ENCODE peak calls at places on chromosomes 5 and 9, in four cellular contexts. J is CD8-positive, alpha-beta T cell; Z is BJ; C is HAP-1. Y is an unnamed sample. For H3K27me3, the result is how much of the 10 kb centered on the place peaks cover.

GRCh38 chr5:131386779-131387178 is 122.9 kb downstream of the CDC42SE2 start:
- DNase-seq in J (no peak), Z (no peak), C (no peak), Y (no peak)

GRCh38 chr5:7850533-7851239 is at the start of gene CFAP90:
- DNase-seq in J (peak), Z (no peak), C (peak), Y (peak)

GRCh38 chr5:134142806-134143205 is 28.3 kb downstream of the TCF7 start:
- DNase-seq in J (no peak), Z (no peak), C (no peak), Y (no peak)

GRCh38 chr5:143037071-143037470 is 266.9 kb downstream of the ARHGAP26 start:
- DNase-seq in J (no peak), Z (no peak), C (no peak), Y (no peak)

GRCh38 chr9:122350577-122351355 is 20.1 kb upstream of the PTGS1 start:
- DNase-seq in J (peak), Z (no peak), C (peak), Y (peak)

GRCh38 chr9:75147638-75148037 is 59.3 kb downstream of the OSTF1 start:
- DNase-seq in J (no peak), Z (no peak), C (no peak), Y (no peak)

GRCh38 chr9:1050125-1050895 is at the start of gene DMRT2:
- DNase-seq in J (no peak), Z (no peak), C (peak), Y (peak)

GRCh38 chr9:70917277-70917676 is 204.1 kb downstream of the TRPM3 start:
- DNase-seq in J (no peak), Z (no peak), C (no peak), Y (no peak)

GRCh38 chr9:88658311-88658822 is 123.4 kb downstream of the NXNL2 start:
- DNase-seq in J (no peak), Z (no peak), C (no peak), Y (peak)

GRCh38 chr9:134661791-134662142 is 20.2 kb downstream of the COL5A1 start:
- DNase-seq in J (no peak), Z (no peak), C (no peak), Y (no peak)

GRCh38 chr5:132651838-132652476 is 6.0 kb upstream of the IL13 start:
- DNase-seq in J (no peak), Z (no peak), C (no peak), Y (no peak)

GRCh38 chr9:75979362-75979761 is 88.9 kb downstream of the PCSK5 start:
- DNase-seq in J (no peak), Z (no peak), C (peak), Y (no peak)

GRCh38 chr5:151080620-151081425 is at the start of gene TNIP1:
- DNase-seq in J (peak), Z (no peak), C (peak), Y (peak)

GRCh38 chr5:502325-503079 is 21.7 kb downstream of the SLC9A3 start:
- DNase-seq in J (no peak), Z (no peak), C (no peak), Y (no peak)
- H3K27me3 ChIP-seq in J (under half), Z (under half), C (under half), Y (under half)

GRCh38 chr5:61766141-61766540 is 434.1 kb downstream of the ZSWIM6 start:
- DNase-seq in J (no peak), Z (no peak), C (no peak), Y (no peak)

GRCh38 chr5:61767231-61768080 is 435.4 kb downstream of the ZSWIM6 start:
- DNase-seq in J (no peak), Z (no peak), C (no peak), Y (no peak)

GRCh38 chr5:61768692-61769281 is 436.7 kb downstream of the ZSWIM6 start:
- DNase-seq in J (no peak), Z (no peak), C (peak), Y (no peak)

GRCh38 chr5:61765471-61765870 is 433.4 kb downstream of the ZSWIM6 start:
- DNase-seq in J (no peak), Z (no peak), C (no peak), Y (no peak)

GRCh38 chr5:61771062-61771461 is 439.0 kb downstream of the ZSWIM6 start:
- DNase-seq in J (no peak), Z (no peak), C (no peak), Y (no peak)
- H3K27me3 ChIP-seq in J (under half), Z (under half), C (under half), Y (under half)

GRCh38 chr5:177403826-177404640 is 3.6 kb upstream of the PFN3 start:
- DNase-seq in J (peak), Z (no peak), C (peak), Y (peak)

GRCh38 chr5:177403194-177403825 is 2.8 kb upstream of the PFN3 start:
- DNase-seq in J (peak), Z (no peak), C (no peak), Y (no peak)

GRCh38 chr5:177405805-177406204 is 3.6 kb downstream of the F12 start:
- DNase-seq in J (no peak), Z (no peak), C (no peak), Y (peak)

GRCh38 chr5:177404641-177405134 is 4.2 kb upstream of the PFN3 start:
- DNase-seq in J (no peak), Z (no peak), C (no peak), Y (peak)

DNA sequence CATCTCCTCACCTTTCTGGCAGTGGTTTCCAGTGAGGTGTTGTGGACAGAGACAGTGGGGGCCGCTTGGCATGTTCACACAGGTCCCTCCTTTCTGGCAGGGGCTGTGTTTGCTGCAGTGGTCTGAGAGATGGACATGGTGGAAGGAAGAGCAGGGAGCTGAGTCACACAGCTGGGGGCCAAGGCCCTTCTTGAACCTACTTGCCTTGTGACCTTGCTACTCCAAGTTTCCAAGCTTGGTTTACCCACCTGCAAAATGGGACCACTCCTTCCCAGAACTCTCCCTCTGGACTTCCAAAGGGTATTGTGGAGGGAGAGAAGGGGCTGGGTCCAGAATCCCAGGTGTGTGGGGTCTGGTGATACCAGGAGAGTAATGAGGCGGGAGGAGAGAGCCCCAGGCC is 4.1 kb downstream of the F12 start:
- DNase-seq in J (no peak), Z (no peak), C (no peak), Y (no peak)
- H3K27me3 ChIP-seq in J (under half), Z (under half), C (under half), Y (under half)

GRCh38 chr9:136760424-136760823 is 2.4 kb upstream of the LCN8 start:
- DNase-seq in J (no peak), Z (no peak), C (no peak), Y (no peak)
- H3K27me3 ChIP-seq in J (under half), Z (under half), C (under half), Y (under half)

GRCh38 chr5:4628645-4629385 is 511.3 kb upstream of the ADAMTS16 start:
- DNase-seq in J (no peak), Z (no peak), C (no peak), Y (no peak)

GRCh38 chr5:4625206-4625896 is 514.8 kb upstream of the ADAMTS16 start:
- DNase-seq in J (no peak), Z (no peak), C (no peak), Y (no peak)

GRCh38 chr5:4630031-4630430 is 510.1 kb upstream of the ADAMTS16 start:
- DNase-seq in J (no peak), Z (no peak), C (no peak), Y (no peak)

DNA sequence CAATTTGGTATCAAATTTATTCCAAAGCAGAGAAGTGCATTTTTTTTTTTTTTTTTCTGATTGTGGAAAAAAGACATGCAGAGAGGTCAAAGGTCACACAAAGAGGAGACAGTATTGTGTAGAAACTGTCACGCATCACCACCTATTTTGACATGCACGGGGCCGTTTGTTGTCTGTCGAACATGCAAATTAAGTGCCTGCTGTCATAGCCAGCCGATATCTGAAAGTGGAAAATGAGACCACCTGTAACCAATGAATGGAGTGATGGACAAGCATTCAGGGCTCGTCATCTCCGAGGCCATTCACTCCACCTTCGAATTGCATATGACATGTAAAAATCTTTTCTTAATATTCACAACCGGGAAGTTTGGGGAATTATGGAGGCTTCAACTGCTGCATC is 512.2 kb upstream of the ADAMTS16 start:
- DNase-seq in J (no peak), Z (no peak), C (no peak), Y (no peak)
- H3K27me3 ChIP-seq in J (under half), Z (under half), C (under half), Y (under half)

GRCh38 chr9:37002413-37003217 is 31.5 kb downstream of the PAX5 start:
- DNase-seq in J (no peak), Z (no peak), C (no peak), Y (no peak)

GRCh38 chr9:37002036-37002412 is 32.0 kb downstream of the PAX5 start:
- DNase-seq in J (no peak), Z (no peak), C (no peak), Y (no peak)

GRCh38 chr9:37001461-37001860 is 32.6 kb downstream of the PAX5 start:
- DNase-seq in J (no peak), Z (no peak), C (no peak), Y (no peak)

GRCh38 chr9:36997414-36997813 is 36.7 kb downstream of the PAX5 start:
- DNase-seq in J (no peak), Z (no peak), C (no peak), Y (no peak)

GRCh38 chr9:36999728-37000333 is 34.2 kb downstream of the PAX5 start:
- DNase-seq in J (no peak), Z (no peak), C (no peak), Y (no peak)
- H3K27me3 ChIP-seq in J (under half), Z (under half), C (under half), Y (under half)

DNA sequence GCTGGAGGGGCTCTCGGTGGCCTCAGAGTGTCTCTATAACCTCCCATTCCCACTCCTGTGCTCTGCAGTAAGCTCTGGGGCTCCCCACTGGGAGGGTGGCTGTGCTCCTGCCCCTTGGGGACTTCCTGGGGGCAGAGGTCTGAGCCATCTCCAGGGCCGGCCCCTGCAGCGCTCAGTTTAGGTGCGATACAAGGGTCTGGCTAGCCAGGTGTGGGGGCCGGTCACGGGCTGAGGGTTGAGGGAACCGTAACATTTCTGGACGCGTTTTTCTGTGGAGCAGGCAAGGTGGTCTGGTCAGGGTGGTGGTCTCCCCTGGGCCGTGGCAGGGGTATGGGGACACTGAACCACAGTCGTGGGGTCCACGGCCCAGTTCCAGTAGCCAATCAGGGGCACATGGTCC is 38.0 kb upstream of the SLC6A19 start:
- DNase-seq in J (no peak), Z (no peak), C (no peak), Y (peak)
- H3K27me3 ChIP-seq in J (under half), Z (under half), C (under half), Y (under half)

GRCh38 chr5:135535420-135535819 is 344 bp downstream of the NEUROG1 start:
- DNase-seq in J (no peak), Z (no peak), C (no peak), Y (no peak)

GRCh38 chr5:135534609-135535419 is 950 bp downstream of the NEUROG1 start:
- DNase-seq in J (no peak), Z (no peak), C (no peak), Y (no peak)

GRCh38 chr5:135537745-135538144 is 2.0 kb upstream of the NEUROG1 start:
- DNase-seq in J (no peak), Z (no peak), C (no peak), Y (no peak)

GRCh38 chr5:135537271-135537670 is 1.5 kb upstream of the NEUROG1 start:
- DNase-seq in J (no peak), Z (no peak), C (no peak), Y (no peak)

DNA sequence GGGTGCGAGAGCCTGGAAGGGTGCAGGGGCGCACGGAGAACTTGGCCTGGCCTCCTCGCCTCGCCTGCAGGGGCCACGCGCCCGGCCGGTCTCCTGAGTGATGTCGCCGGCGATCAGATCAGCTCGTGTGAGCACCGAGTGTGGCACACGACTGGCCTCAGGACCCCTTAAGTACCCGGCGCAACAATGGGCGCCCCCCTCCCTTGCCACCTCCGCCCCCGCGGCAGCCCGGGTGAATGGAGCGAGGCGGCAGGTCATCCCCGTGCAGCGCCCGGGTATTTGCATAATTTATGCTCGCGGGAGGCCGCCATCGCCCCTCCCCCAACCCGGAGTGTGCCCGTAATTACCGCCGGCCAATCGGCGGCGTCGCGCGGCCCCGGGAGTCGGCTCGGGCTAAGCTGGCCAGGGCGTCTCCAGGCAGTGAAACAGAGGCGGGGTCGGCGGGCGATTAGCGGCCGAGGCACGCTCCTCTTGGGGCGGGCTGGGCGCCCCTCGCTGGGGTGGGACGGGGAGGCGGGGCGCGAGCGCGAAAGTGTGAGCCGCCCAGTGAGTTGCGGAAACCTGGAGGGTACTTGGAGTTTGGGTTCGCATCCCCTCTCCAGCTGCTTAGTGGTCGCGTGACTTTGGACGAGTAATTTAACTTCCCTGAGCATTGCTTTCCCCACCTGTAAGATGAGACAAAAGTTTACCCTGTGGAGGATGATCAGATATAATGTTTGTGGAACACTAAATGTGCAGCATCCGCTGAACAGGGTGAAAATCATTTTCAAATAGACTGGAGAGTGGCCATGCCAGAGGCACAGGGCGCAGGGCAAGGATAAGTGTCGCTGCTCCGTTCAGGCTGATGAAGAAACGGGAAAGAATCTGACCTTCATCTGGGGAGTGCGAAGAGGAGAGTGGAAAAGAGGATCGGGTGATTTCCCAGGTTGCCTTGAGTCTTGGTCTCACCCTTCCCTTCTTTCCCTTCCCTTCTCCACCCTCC is at the start of gene NEUROG1:
- DNase-seq in J (no peak), Z (no peak), C (no peak), Y (no peak)
- H3K27me3 ChIP-seq in J (under half), Z (half or more), C (under half), Y (under half)

DNA sequence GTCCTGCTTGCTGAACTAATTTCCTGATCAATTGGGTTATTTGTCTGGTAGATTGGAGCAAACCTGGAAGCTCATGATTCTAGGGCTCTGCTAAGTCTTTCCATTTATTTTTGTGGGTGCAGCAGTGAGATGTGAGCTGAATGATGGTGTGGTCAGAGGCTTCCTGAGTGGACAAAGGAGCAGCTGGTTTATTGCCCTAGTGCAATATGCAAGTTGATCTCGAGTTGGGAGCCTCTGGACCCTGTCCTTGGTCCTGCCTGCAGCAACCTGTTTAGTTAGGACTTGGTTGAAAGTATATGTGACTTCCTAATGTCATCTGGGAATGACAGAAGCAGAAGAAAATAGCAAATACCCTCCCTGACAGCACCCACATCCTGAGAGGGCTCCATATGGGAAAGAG is 4.2 kb upstream of the UNC5A start:
- DNase-seq in J (no peak), Z (no peak), C (no peak), Y (no peak)
- H3K27me3 ChIP-seq in J (under half), Z (under half), C (under half), Y (under half)

GRCh38 chr9:133582501-133583045 is 26.6 kb downstream of the FAM163B start:
- DNase-seq in J (no peak), Z (no peak), C (no peak), Y (peak)
- H3K27me3 ChIP-seq in J (under half), Z (under half), C (under half), Y (under half)

Y was measured in right cardiac atrium.